ENCODE peak calls at places on chromosomes 5 and 9, in nine cellular contexts. E is stomach, C is ovary, W is GM12891, R is lower leg skin, I is heart left ventricle, M is uterus, N is IMR-90, G is endothelial cell of umbilical vein. Y is an unnamed sample.
A peak's percentile ranks its signal among the peaks of the same experiment; 100 is the strongest.

GRCh38 chr5:102554092-102554491 is 55.3 kb upstream of the SLCO6A1 start:
- DNase-seq in R (no peak), N (no peak), M (no peak), W (no peak), I (no peak), E (no peak), C (no peak), G (no peak), Y (no peak)

GRCh38 chr5:160369990-160370712 is at the start of gene C1QTNF2:
- DNase-seq in R (no peak), E (peak; percentile 43), W (no peak), N (peak; percentile 72), G (peak; percentile 44), M (peak; percentile 67), I (peak; percentile 63), C (peak; percentile 77), Y (peak; percentile 57)

GRCh38 chr5:159878988-159879471 is 37.3 kb upstream of the ADRA1B start:
- DNase-seq in G (no peak), C (peak; percentile 67), R (peak; percentile 89), E (peak; percentile 40), N (peak; percentile 85), W (no peak), M (peak; percentile 78), I (peak; percentile 66), Y (peak; percentile 66)

GRCh38 chr9:91948423-91949292 is 1.4 kb downstream of the ROR2 start:
- DNase-seq in W (peak; percentile 42), R (peak; percentile 89), E (peak; percentile 76), C (peak; percentile 80), G (no peak), N (peak; percentile 57), M (peak; percentile 73), I (no peak), Y (peak; percentile 66)

GRCh38 chr9:137326436-137327060 is 24.5 kb upstream of the NRARP start:
- DNase-seq in R (peak; percentile 52), C (no peak), N (no peak), E (no peak), G (no peak), M (no peak), W (peak; percentile 16), I (no peak), Y (no peak)

GRCh38 chr9:136120438-136120844 is 1.8 kb upstream of the TMEM250 start:
- DNase-seq in G (no peak), W (no peak), E (no peak), N (no peak), M (no peak), I (no peak), R (no peak), C (no peak), Y (no peak)

GRCh38 chr9:93456504-93456903 is 3.1 kb upstream of the FAM120AOS start:
- DNase-seq in M (no peak), C (no peak), N (no peak), I (no peak), E (no peak), R (no peak), W (no peak), G (no peak), Y (no peak)

GRCh38 chr9:112925058-112925641 is 34.5 kb upstream of the SLC46A2 start:
- DNase-seq in R (no peak), N (peak; percentile 23), W (no peak), I (no peak), G (peak; percentile 33), E (no peak), M (no peak), C (no peak), Y (no peak)

GRCh38 chr9:74729129-74729710 is 158.5 kb downstream of the TRPM6 start:
- DNase-seq in N (no peak), E (no peak), G (no peak), M (no peak), C (no peak), R (no peak), I (no peak), W (no peak), Y (no peak)

GRCh38 chr5:5273976-5274375 is 133.8 kb downstream of the ADAMTS16 start:
- DNase-seq in R (no peak), M (no peak), C (no peak), N (no peak), I (no peak), W (no peak), E (no peak), G (no peak), Y (no peak)

GRCh38 chr9:90684776-90685175 is 42.2 kb upstream of the DIRAS2 start:
- DNase-seq in M (no peak), C (no peak), E (no peak), R (no peak), W (no peak), N (no peak), G (no peak), I (no peak), Y (no peak)

GRCh38 chr9:136977223-136978072 is at the start of gene PTGDS:
- DNase-seq in E (no peak), W (no peak), M (peak; percentile 58), N (peak; percentile 13), G (no peak), C (peak; percentile 75), I (peak; percentile 87), R (no peak), Y (no peak)

GRCh38 chr5:176850371-176851245 is 40.2 kb downstream of the UNC5A start:
- DNase-seq in I (no peak), M (no peak), G (no peak), E (no peak), C (no peak), R (no peak), W (no peak), N (no peak), Y (no peak)

GRCh38 chr9:89382026-89382986 is 64.0 kb downstream of the SECISBP2 start:
- DNase-seq in I (no peak), G (no peak), M (no peak), C (no peak), N (no peak), W (no peak), E (no peak), R (no peak), Y (no peak)
- TF ChIP-seq POLR2A in I (no peak), G (no peak), M (no peak), C (no peak), N (no peak), W (no peak), E (no peak), R (no peak), Y (no peak)

GRCh38 chr9:106861585-106862114 is 1.3 kb upstream of the ZNF462 start:
- DNase-seq in M (no peak), R (no peak), I (no peak), G (peak; percentile 26), E (no peak), N (no peak), W (no peak), C (no peak), Y (no peak)

GRCh38 chr9:106860731-106861584 is 2.0 kb upstream of the ZNF462 start:
- DNase-seq in M (peak; percentile 41), W (no peak), N (peak; percentile 38), E (no peak), G (peak; percentile 54), I (peak; percentile 47), C (peak; percentile 66), R (peak; percentile 89), Y (peak; percentile 62)

GRCh38 chr9:106864533-106865143 is 1.7 kb downstream of the ZNF462 start:
- DNase-seq in R (no peak), C (peak; percentile 47), G (peak; percentile 56), W (no peak), E (no peak), N (peak; percentile 43), I (peak; percentile 23), M (peak; percentile 38), Y (peak; percentile 34)

GRCh38 chr9:106862115-106862945 is 636 bp upstream of the ZNF462 start:
- DNase-seq in R (no peak), M (peak; percentile 61), I (peak; percentile 52), G (peak; percentile 54), C (peak; percentile 61), W (no peak), E (no peak), N (peak; percentile 52), Y (peak; percentile 53)

DNA sequence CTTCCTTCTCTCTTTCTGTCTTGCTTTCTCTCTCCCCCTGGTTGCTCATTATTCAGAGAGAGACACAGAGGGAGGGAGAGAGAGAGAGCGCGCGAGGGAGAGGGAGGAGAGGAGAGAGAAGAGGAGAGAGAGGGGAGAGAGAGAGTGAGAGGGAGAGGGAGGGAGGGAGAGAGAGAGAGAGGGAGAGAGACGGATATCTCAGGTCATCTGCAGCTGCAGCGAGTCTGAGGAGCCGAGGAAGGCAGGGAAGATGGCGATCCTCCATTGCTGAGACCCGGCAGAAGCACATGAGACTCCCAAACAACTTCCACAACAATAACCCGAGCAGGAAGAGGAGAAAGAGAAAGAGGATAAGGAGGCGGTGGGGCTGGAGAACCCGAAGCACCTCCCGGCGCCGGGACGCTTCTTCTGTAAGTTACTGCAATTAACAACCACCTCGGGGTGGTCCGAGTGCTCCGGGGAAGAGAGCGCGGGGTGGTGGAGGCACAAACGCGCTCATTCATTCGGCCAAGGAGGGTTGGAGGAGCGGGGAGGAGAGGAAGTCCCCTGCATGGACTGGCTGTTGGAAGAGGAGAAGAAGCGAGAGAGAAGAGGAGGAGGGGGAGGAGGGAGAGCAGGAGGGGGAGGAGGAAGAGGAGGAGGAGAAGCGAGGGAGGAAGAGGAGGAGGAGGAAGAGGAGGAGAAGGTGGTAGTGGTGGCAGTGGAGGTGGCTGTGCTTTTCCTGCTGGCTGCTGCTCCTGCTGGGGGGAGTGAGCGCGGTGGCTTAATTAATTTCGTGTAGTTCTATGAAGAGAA is at the start of gene ZNF462:
- DNase-seq in I (peak; percentile 61), M (peak; percentile 73), G (peak; percentile 66), E (no peak), C (peak; percentile 66), N (peak; percentile 79), W (no peak), R (peak; percentile 86), Y (peak; percentile 60)
- TF ChIP-seq POLR2A in I (no peak), M (no peak), G (peak; percentile 74), E (no peak), C (peak; percentile 35), N (peak; percentile 16), W (no peak), R (no peak), Y (peak; percentile 93)

DNA sequence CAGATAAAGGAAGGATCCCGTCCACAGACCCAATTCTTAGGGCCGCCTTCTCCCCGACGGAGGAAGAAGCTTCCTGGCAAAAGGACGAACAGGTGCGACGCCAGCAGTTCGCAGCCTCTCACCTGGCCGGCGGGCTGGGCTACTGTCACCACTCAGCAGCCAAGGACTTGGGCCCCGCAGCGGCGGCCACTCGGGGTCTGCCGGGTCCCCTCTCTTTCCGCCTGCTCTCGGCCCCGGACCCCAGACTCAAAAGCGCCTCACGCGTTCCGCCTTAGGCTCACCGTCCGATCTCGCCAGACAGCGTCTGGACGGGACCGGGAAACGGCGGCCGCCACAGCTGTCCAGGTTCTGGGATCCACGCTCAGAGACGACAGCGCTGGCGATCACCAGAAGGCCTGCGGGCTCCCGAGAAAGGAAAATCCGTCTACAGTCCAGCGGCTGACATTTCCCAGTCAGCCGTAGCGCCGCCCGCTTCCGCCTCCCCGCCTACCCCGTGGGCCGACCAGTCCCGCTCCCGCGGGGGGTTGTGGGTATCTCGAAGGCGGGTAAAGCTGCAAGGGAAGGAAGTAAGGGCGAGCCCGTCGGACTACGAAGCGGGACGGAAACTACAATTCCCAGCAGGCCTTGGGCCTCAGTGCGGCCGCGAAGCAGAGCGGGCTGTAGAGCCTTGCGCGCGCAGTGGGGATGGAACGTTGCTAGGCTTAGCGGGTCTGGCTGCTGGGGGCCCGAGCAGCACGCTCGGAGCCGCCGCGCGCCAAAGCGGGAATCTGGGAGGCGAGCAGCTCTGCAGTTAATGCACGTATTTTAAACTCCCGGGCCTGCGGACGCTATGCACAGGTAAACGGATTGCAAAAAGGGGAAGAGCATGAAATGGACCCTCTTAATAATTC is at the start of the genes LMBRD2 and SKP2:
- DNase-seq in E (peak; percentile 96), C (peak; percentile 97), N (peak; percentile 98), W (peak; percentile 87), G (peak; percentile 99), R (peak; percentile 99), I (peak; percentile 98), M (peak; percentile 96), Y (peak; percentile 92)
- TF ChIP-seq POLR2A in E (no peak), C (no peak), N (peak; percentile 28), W (peak; percentile 64), G (peak; percentile 80), R (no peak), I (no peak), M (peak; percentile 47), Y (peak; percentile 88)

GRCh38 chr9:72168075-72168474 is 18.8 kb downstream of the GDA start:
- DNase-seq in C (no peak), N (no peak), W (no peak), M (no peak), R (no peak), I (no peak), E (no peak), G (no peak), Y (no peak)
- TF ChIP-seq POLR2A in C (no peak), N (no peak), W (no peak), M (no peak), R (no peak), I (no peak), E (no peak), G (no peak), Y (no peak)

Y was measured in H54.